ENCODE peak calls at places on chromosomes 7 and 10, in nine cellular contexts. One of them, this sample, is unnamed.

GRCh38 chr7:42010751-42011150 is 226.3 kb downstream of the GLI3 start:
- DNase-seq in ELF-1: no peak
- DNase-seq in HCT116: no peak
- DNase-seq in D341Med: no peak
- DNase-seq in right atrium auricular region: no peak
- DNase-seq in stimulated activated CD8-positive, alpha-beta memory T cell treated with anti-CD3 and anti-CD28 coated beads, Interleukin-4, amount 100 ng/mL, for 24 hours: no peak
- DNase-seq in stimulated activated CD4-positive, alpha-beta T cell treated with anti-CD3 and anti-CD28 coated beads, Interleukin-2, amount 100 ng/mL, for 4 hours: no peak
- DNase-seq in EH: peak
- DNase-seq in NCI-H146: no peak
- DNase-seq in this sample: no peak

GRCh38 chr7:136947347-136947746 is 78.9 kb downstream of the CHRM2 start:
- DNase-seq in EH: peak
- DNase-seq in D341Med: no peak
- DNase-seq in stimulated activated CD4-positive, alpha-beta T cell treated with anti-CD3 and anti-CD28 coated beads, Interleukin-2, amount 100 ng/mL, for 4 hours: no peak
- DNase-seq in NCI-H146: no peak
- DNase-seq in right atrium auricular region: no peak
- DNase-seq in stimulated activated CD8-positive, alpha-beta memory T cell treated with anti-CD3 and anti-CD28 coated beads, Interleukin-4, amount 100 ng/mL, for 24 hours: no peak
- DNase-seq in HCT116: no peak
- DNase-seq in ELF-1: no peak
- DNase-seq in this sample: no peak

GRCh38 chr10:58994226-58995057 is 182.0 kb upstream of the PHYHIPL start:
- DNase-seq in stimulated activated CD4-positive, alpha-beta T cell treated with anti-CD3 and anti-CD28 coated beads, Interleukin-2, amount 100 ng/mL, for 4 hours: no peak
- DNase-seq in HCT116: no peak
- DNase-seq in NCI-H146: no peak
- DNase-seq in ELF-1: no peak
- DNase-seq in EH: no peak
- DNase-seq in D341Med: no peak
- DNase-seq in right atrium auricular region: no peak
- DNase-seq in stimulated activated CD8-positive, alpha-beta memory T cell treated with anti-CD3 and anti-CD28 coated beads, Interleukin-4, amount 100 ng/mL, for 24 hours: no peak
- DNase-seq in this sample: no peak

GRCh38 chr7:133081119-133081604 is 728 bp downstream of the CHCHD3 start:
- DNase-seq in HCT116: no peak
- DNase-seq in stimulated activated CD4-positive, alpha-beta T cell treated with anti-CD3 and anti-CD28 coated beads, Interleukin-2, amount 100 ng/mL, for 4 hours: no peak
- DNase-seq in EH: peak
- DNase-seq in stimulated activated CD8-positive, alpha-beta memory T cell treated with anti-CD3 and anti-CD28 coated beads, Interleukin-4, amount 100 ng/mL, for 24 hours: no peak
- DNase-seq in D341Med: no peak
- DNase-seq in right atrium auricular region: no peak
- DNase-seq in NCI-H146: no peak
- DNase-seq in ELF-1: peak
- DNase-seq in this sample: no peak

GRCh38 chr10:126893841-126894240 is 11.4 kb upstream of the DOCK1 start:
- DNase-seq in right atrium auricular region: no peak
- DNase-seq in stimulated activated CD4-positive, alpha-beta T cell treated with anti-CD3 and anti-CD28 coated beads, Interleukin-2, amount 100 ng/mL, for 4 hours: no peak
- DNase-seq in EH: no peak
- DNase-seq in NCI-H146: no peak
- DNase-seq in stimulated activated CD8-positive, alpha-beta memory T cell treated with anti-CD3 and anti-CD28 coated beads, Interleukin-4, amount 100 ng/mL, for 24 hours: no peak
- DNase-seq in HCT116: no peak
- DNase-seq in D341Med: no peak
- DNase-seq in ELF-1: no peak
- DNase-seq in this sample: no peak

GRCh38 chr10:62543566-62543965 is 169.4 kb downstream of the ZNF365 start:
- DNase-seq in NCI-H146: no peak
- DNase-seq in stimulated activated CD8-positive, alpha-beta memory T cell treated with anti-CD3 and anti-CD28 coated beads, Interleukin-4, amount 100 ng/mL, for 24 hours: no peak
- DNase-seq in D341Med: no peak
- DNase-seq in right atrium auricular region: no peak
- DNase-seq in stimulated activated CD4-positive, alpha-beta T cell treated with anti-CD3 and anti-CD28 coated beads, Interleukin-2, amount 100 ng/mL, for 4 hours: no peak
- DNase-seq in EH: no peak
- DNase-seq in ELF-1: no peak
- DNase-seq in HCT116: no peak
- DNase-seq in this sample: no peak

GRCh38 chr10:121683366-121683765 is 85.1 kb upstream of the FGFR2 start:
- DNase-seq in ELF-1: no peak
- DNase-seq in NCI-H146: no peak
- DNase-seq in stimulated activated CD8-positive, alpha-beta memory T cell treated with anti-CD3 and anti-CD28 coated beads, Interleukin-4, amount 100 ng/mL, for 24 hours: no peak
- DNase-seq in stimulated activated CD4-positive, alpha-beta T cell treated with anti-CD3 and anti-CD28 coated beads, Interleukin-2, amount 100 ng/mL, for 4 hours: no peak
- DNase-seq in D341Med: no peak
- DNase-seq in EH: no peak
- DNase-seq in right atrium auricular region: no peak
- DNase-seq in HCT116: no peak
- DNase-seq in this sample: no peak

GRCh38 chr7:94272821-94273583 is 121.7 kb upstream of the COL1A2 start:
- DNase-seq in ELF-1: no peak
- DNase-seq in stimulated activated CD4-positive, alpha-beta T cell treated with anti-CD3 and anti-CD28 coated beads, Interleukin-2, amount 100 ng/mL, for 4 hours: no peak
- DNase-seq in EH: peak
- DNase-seq in NCI-H146: no peak
- DNase-seq in right atrium auricular region: no peak
- DNase-seq in D341Med: no peak
- DNase-seq in stimulated activated CD8-positive, alpha-beta memory T cell treated with anti-CD3 and anti-CD28 coated beads, Interleukin-4, amount 100 ng/mL, for 24 hours: no peak
- DNase-seq in HCT116: no peak
- DNase-seq in this sample: no peak

GRCh38 chr7:152759655-152760383 is at the start of gene ACTR3B:
- DNase-seq in D341Med: peak
- DNase-seq in stimulated activated CD4-positive, alpha-beta T cell treated with anti-CD3 and anti-CD28 coated beads, Interleukin-2, amount 100 ng/mL, for 4 hours: peak
- DNase-seq in EH: peak
- DNase-seq in ELF-1: peak
- DNase-seq in HCT116: peak
- DNase-seq in NCI-H146: peak
- DNase-seq in right atrium auricular region: peak
- DNase-seq in stimulated activated CD8-positive, alpha-beta memory T cell treated with anti-CD3 and anti-CD28 coated beads, Interleukin-4, amount 100 ng/mL, for 24 hours: peak
- DNase-seq in this sample: peak

GRCh38 chr7:50372921-50373320 is 68.4 kb downstream of the IKZF1 start:
- DNase-seq in stimulated activated CD8-positive, alpha-beta memory T cell treated with anti-CD3 and anti-CD28 coated beads, Interleukin-4, amount 100 ng/mL, for 24 hours: no peak
- DNase-seq in ELF-1: no peak
- DNase-seq in HCT116: no peak
- DNase-seq in D341Med: no peak
- DNase-seq in NCI-H146: no peak
- DNase-seq in stimulated activated CD4-positive, alpha-beta T cell treated with anti-CD3 and anti-CD28 coated beads, Interleukin-2, amount 100 ng/mL, for 4 hours: no peak
- DNase-seq in EH: no peak
- DNase-seq in right atrium auricular region: no peak
- DNase-seq in this sample: no peak

GRCh38 chr10:58206251-58206650 is 61.4 kb downstream of the IPMK start:
- DNase-seq in stimulated activated CD8-positive, alpha-beta memory T cell treated with anti-CD3 and anti-CD28 coated beads, Interleukin-4, amount 100 ng/mL, for 24 hours: no peak
- DNase-seq in EH: no peak
- DNase-seq in HCT116: no peak
- DNase-seq in stimulated activated CD4-positive, alpha-beta T cell treated with anti-CD3 and anti-CD28 coated beads, Interleukin-2, amount 100 ng/mL, for 4 hours: no peak
- DNase-seq in ELF-1: no peak
- DNase-seq in right atrium auricular region: no peak
- DNase-seq in NCI-H146: no peak
- DNase-seq in D341Med: no peak
- DNase-seq in this sample: no peak

GRCh38 chr7:149626972-149627371 is 129.4 kb upstream of the ZNF746 start:
- DNase-seq in stimulated activated CD8-positive, alpha-beta memory T cell treated with anti-CD3 and anti-CD28 coated beads, Interleukin-4, amount 100 ng/mL, for 24 hours: no peak
- DNase-seq in ELF-1: no peak
- DNase-seq in D341Med: no peak
- DNase-seq in HCT116: no peak
- DNase-seq in right atrium auricular region: no peak
- DNase-seq in EH: no peak
- DNase-seq in NCI-H146: no peak
- DNase-seq in stimulated activated CD4-positive, alpha-beta T cell treated with anti-CD3 and anti-CD28 coated beads, Interleukin-2, amount 100 ng/mL, for 4 hours: no peak
- DNase-seq in this sample: no peak

GRCh38 chr10:12181065-12181775 is 14.5 kb downstream of the NUDT5 start:
- DNase-seq in stimulated activated CD4-positive, alpha-beta T cell treated with anti-CD3 and anti-CD28 coated beads, Interleukin-2, amount 100 ng/mL, for 4 hours: peak
- DNase-seq in NCI-H146: no peak
- DNase-seq in HCT116: no peak
- DNase-seq in EH: no peak
- DNase-seq in ELF-1: no peak
- DNase-seq in stimulated activated CD8-positive, alpha-beta memory T cell treated with anti-CD3 and anti-CD28 coated beads, Interleukin-4, amount 100 ng/mL, for 24 hours: peak
- DNase-seq in right atrium auricular region: no peak
- DNase-seq in D341Med: no peak
- DNase-seq in this sample: no peak

GRCh38 chr7:149587331-149587645 is 89.7 kb upstream of the ZNF746 start:
- DNase-seq in HCT116: no peak
- DNase-seq in stimulated activated CD8-positive, alpha-beta memory T cell treated with anti-CD3 and anti-CD28 coated beads, Interleukin-4, amount 100 ng/mL, for 24 hours: no peak
- DNase-seq in stimulated activated CD4-positive, alpha-beta T cell treated with anti-CD3 and anti-CD28 coated beads, Interleukin-2, amount 100 ng/mL, for 4 hours: no peak
- DNase-seq in EH: peak
- DNase-seq in ELF-1: no peak
- DNase-seq in right atrium auricular region: no peak
- DNase-seq in D341Med: no peak
- DNase-seq in NCI-H146: no peak
- DNase-seq in this sample: no peak

GRCh38 chr10:62582804-62583208 is 208.6 kb downstream of the ZNF365 start:
- DNase-seq in D341Med: no peak
- DNase-seq in EH: peak
- DNase-seq in stimulated activated CD4-positive, alpha-beta T cell treated with anti-CD3 and anti-CD28 coated beads, Interleukin-2, amount 100 ng/mL, for 4 hours: no peak
- DNase-seq in HCT116: no peak
- DNase-seq in ELF-1: no peak
- DNase-seq in right atrium auricular region: peak
- DNase-seq in stimulated activated CD8-positive, alpha-beta memory T cell treated with anti-CD3 and anti-CD28 coated beads, Interleukin-4, amount 100 ng/mL, for 24 hours: no peak
- DNase-seq in NCI-H146: no peak
- DNase-seq in this sample: no peak

GRCh38 chr7:25359471-25360059 is 131.3 kb upstream of the NPVF start:
- DNase-seq in EH: no peak
- DNase-seq in stimulated activated CD4-positive, alpha-beta T cell treated with anti-CD3 and anti-CD28 coated beads, Interleukin-2, amount 100 ng/mL, for 4 hours: no peak
- DNase-seq in right atrium auricular region: no peak
- DNase-seq in HCT116: no peak
- DNase-seq in stimulated activated CD8-positive, alpha-beta memory T cell treated with anti-CD3 and anti-CD28 coated beads, Interleukin-4, amount 100 ng/mL, for 24 hours: no peak
- DNase-seq in D341Med: no peak
- DNase-seq in ELF-1: no peak
- DNase-seq in NCI-H146: peak
- DNase-seq in this sample: peak

GRCh38 chr7:28358423-28358868 is 53.9 kb upstream of the CREB5 start:
- DNase-seq in HCT116: peak
- DNase-seq in ELF-1: peak
- DNase-seq in D341Med: no peak
- DNase-seq in EH: peak
- DNase-seq in stimulated activated CD4-positive, alpha-beta T cell treated with anti-CD3 and anti-CD28 coated beads, Interleukin-2, amount 100 ng/mL, for 4 hours: no peak
- DNase-seq in stimulated activated CD8-positive, alpha-beta memory T cell treated with anti-CD3 and anti-CD28 coated beads, Interleukin-4, amount 100 ng/mL, for 24 hours: no peak
- DNase-seq in right atrium auricular region: no peak
- DNase-seq in NCI-H146: no peak
- DNase-seq in this sample: no peak

This sample was measured in NCI-H2227 treated with DMSO at 0.1 percent for 48 hours.